ENCODE peak calls at places on chromosomes 4 and X, in ten cellular contexts. O is GM23248, C is lung, V is stomach, A is heart right ventricle, M is astrocyte, F is IMR-90, D is mesenchymal stem cell, X is uterus, Q is OCI-LY7. R is an unnamed sample.

GRCh38 chr4:183348706-183349659 is 26.8 kb upstream of the CLDN24 start:
- DNase-seq in O (peak; percentile 97), C (no peak), V (no peak), A (no peak), M (peak; percentile 95), F (peak; percentile 95), D (peak; percentile 92), X (no peak), Q (no peak), R (no peak)

GRCh38 chrX:29911673-29912072 is 303.7 kb upstream of the MAGEB2 start:
- DNase-seq in O (no peak), C (no peak), V (no peak), A (no peak), M (no peak), F (no peak), D (no peak), X (no peak), Q (no peak), R (no peak)

GRCh38 chr4:155900402-155900801 is 3.1 kb upstream of the TDO2 start:
- DNase-seq in O (peak; percentile 12), C (no peak), V (no peak), A (no peak), M (peak; percentile 87), F (peak; percentile 72), D (peak; percentile 94), X (no peak), Q (no peak), R (no peak)

GRCh38 chr4:43112139-43112538 is 219.6 kb downstream of the GRXCR1 start:
- DNase-seq in O (no peak), C (no peak), V (no peak), A (no peak), M (no peak), F (no peak), D (no peak), X (no peak), Q (no peak), R (no peak)

GRCh38 chrX:107451754-107452153 is 2.3 kb downstream of the FRMPD3 start:
- DNase-seq in O (no peak), C (no peak), V (no peak), A (no peak), M (no peak), F (no peak), D (no peak), X (no peak), Q (peak; percentile 64), R (peak; percentile 89)

GRCh38 chrX:134631404-134632346 is 26.6 kb downstream of the PLAC1 start:
- DNase-seq in O (peak; percentile 48), C (peak; percentile 50), V (no peak), A (no peak), M (peak; percentile 33), F (peak; percentile 76), D (peak; percentile 79), X (peak; percentile 72), Q (no peak), R (no peak)

GRCh38 chrX:45196701-45197100 is 4.0 kb downstream of the DIPK2B start:
- DNase-seq in O (peak; percentile 38), C (no peak), V (no peak), A (no peak), M (peak; percentile 32), F (peak; percentile 61), D (no peak), X (no peak), Q (no peak), R (no peak)

GRCh38 chr4:77141964-77142641 is 14.9 kb upstream of the CCNG2 start:
- DNase-seq in O (no peak), C (no peak), V (no peak), A (no peak), M (no peak), F (no peak), D (no peak), X (no peak), Q (no peak), R (no peak)

DNA sequence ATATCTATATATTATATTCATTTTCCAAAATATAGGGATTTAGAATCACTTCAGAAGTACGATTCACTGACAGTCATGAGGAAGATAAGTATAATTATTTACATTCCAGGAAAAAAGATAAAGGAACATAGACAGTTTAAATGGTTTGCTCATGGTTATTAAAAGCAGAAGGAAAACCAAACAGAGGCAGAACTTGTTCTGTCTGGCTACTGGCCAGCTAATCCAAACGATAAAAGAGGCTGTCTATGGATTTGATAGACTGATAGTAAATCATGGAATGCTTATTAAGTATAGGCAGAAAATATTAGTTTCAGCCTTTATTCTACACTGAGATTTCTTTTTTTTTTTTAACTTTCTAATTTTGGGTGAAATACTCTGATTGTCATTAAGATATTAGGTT is 50.2 kb downstream of the RPGR start:
- DNase-seq in O (no peak), C (no peak), V (no peak), A (no peak), M (no peak), F (peak; percentile 4), D (no peak), X (no peak), Q (no peak), R (no peak)
- H3K27ac ChIP-seq in O (no peak overlapping the region), C (no peak overlapping the region), V (no peak overlapping the region), A (no peak overlapping the region), M (no peak overlapping the region), F (no peak overlapping the region), D (no peak overlapping the region), X (no peak overlapping the region), Q (no peak overlapping the region), R (no peak overlapping the region)

GRCh38 chr4:16788893-16789292 is 109.6 kb downstream of the LDB2 start:
- DNase-seq in O (no peak), C (no peak), V (no peak), A (no peak), M (no peak), F (no peak), D (peak; percentile 32), X (no peak), Q (no peak), R (no peak)

GRCh38 chr4:16785800-16786527 is 112.5 kb downstream of the LDB2 start:
- DNase-seq in O (peak; percentile 46), C (no peak), V (no peak), A (no peak), M (peak; percentile 87), F (peak; percentile 76), D (peak; percentile 84), X (no peak), Q (no peak), R (no peak)

GRCh38 chr4:16791460-16791859 is 107.0 kb downstream of the LDB2 start:
- DNase-seq in O (no peak), C (no peak), V (no peak), A (no peak), M (no peak), F (no peak), D (no peak), X (no peak), Q (no peak), R (no peak)

GRCh38 chr4:16794816-16795445 is 103.5 kb downstream of the LDB2 start:
- DNase-seq in O (peak; percentile 70), C (no peak), V (peak; percentile 69), A (peak; percentile 29), M (peak; percentile 13), F (peak; percentile 60), D (peak; percentile 59), X (peak; percentile 66), Q (peak; percentile 37), R (peak; percentile 92)

GRCh38 chr4:16790508-16790907 is 107.9 kb downstream of the LDB2 start:
- DNase-seq in O (no peak), C (no peak), V (no peak), A (no peak), M (peak; percentile 14), F (no peak), D (no peak), X (no peak), Q (no peak), R (no peak)
- H3K4me1 ChIP-seq in O (peaks cover 10% of the 10 kb centered on the region), C (peaks cover 3% of the 10 kb centered on the region), V (peaks cover 4% of the 10 kb centered on the region), A (peaks cover 6% of the 10 kb centered on the region), M (peaks cover 6% of the 10 kb centered on the region), F (peaks cover 3% of the 10 kb centered on the region), D (no peaks in the 10 kb centered on the region), X (no peaks in the 10 kb centered on the region), Q (no peaks in the 10 kb centered on the region), R (peaks cover 9% of the 10 kb centered on the region)

GRCh38 chr4:186557486-186557885 is 2.1 kb upstream of the MTNR1A start:
- DNase-seq in O (peak; percentile 53), C (no peak), V (no peak), A (no peak), M (peak; percentile 42), F (peak; percentile 45), D (peak; percentile 84), X (no peak), Q (no peak), R (peak; percentile 9)

GRCh38 chr4:186554485-186554884 is 882 bp downstream of the MTNR1A start:
- DNase-seq in O (peak; percentile 41), C (peak; percentile 42), V (peak; percentile 36), A (no peak), M (peak; percentile 16), F (no peak), D (no peak), X (no peak), Q (no peak), R (peak; percentile 85)

GRCh38 chr4:186557061-186557460 is 1.7 kb upstream of the MTNR1A start:
- DNase-seq in O (peak; percentile 6), C (no peak), V (no peak), A (no peak), M (no peak), F (no peak), D (no peak), X (no peak), Q (no peak), R (peak; percentile 24)

GRCh38 chr4:186553717-186554116 is 1.6 kb downstream of the MTNR1A start:
- DNase-seq in O (no peak), C (no peak), V (no peak), A (no peak), M (no peak), F (no peak), D (no peak), X (no peak), Q (no peak), R (peak; percentile 63)

DNA sequence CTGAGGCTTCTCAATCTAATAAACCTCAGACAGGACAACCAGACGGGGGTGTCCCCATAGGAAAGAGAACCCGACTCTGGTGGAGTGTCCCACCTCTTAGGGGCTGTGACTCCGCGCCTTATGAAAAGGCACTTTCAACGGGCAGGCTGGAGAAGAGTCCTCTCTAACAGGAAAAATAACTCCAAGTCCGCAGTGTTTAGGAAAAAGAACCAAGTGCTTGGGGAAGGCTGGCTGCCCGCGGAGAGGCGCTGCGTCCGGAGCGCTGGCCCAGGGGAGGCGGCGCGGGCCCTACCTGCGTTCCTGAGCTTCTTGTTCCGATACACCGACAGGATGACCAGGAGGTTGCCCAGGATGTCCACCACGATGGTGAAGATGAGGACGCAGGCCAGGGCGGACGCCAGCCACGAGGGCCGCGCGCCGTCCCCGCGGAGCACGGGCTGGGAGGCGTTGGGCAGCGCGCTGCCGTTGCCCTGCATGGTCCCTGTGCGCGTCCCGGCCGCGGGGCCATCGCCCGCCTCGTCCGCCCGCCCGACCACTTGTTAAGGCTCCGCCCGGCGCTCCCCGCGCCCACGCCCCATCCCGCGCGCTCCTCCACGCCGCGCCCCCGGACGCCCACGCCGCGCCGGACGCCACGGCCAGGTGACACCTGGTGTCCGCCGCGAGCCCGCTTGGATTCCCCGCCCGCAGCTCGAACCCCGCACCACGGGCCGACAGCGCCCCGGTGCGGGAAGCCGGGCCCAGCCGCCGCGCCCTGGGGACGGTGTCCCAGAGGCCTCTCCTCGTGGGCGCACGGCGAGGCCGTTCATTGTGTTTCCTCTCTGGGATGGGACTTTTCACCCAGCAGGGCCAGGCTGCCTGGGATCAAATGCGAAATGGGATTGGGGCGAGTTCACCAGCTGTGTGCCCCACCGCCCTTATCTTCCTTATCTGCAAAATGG is at the start of gene MTNR1A:
- DNase-seq in O (peak; percentile 19), C (no peak), V (no peak), A (no peak), M (peak; percentile 5), F (no peak), D (peak; percentile 33), X (no peak), Q (no peak), R (peak; percentile 84)
- H3K4me3 ChIP-seq in O (peak within 1 kb of the TSS; percentile 39), C (peak within 1 kb of the TSS; percentile 4), V (peak within 1 kb of the TSS; percentile 39), A (peak within 1 kb of the TSS; percentile 2), M (peak within 1 kb of the TSS; percentile 51), F (peak within 1 kb of the TSS; percentile 38), D (peak within 1 kb of the TSS; percentile 57), X (no peak within 1 kb of the TSS), Q (no peak within 1 kb of the TSS), R (peak within 1 kb of the TSS; percentile 84)

GRCh38 chr4:124104101-124104500 is 608.4 kb downstream of the ANKRD50 start:
- DNase-seq in O (no peak), C (no peak), V (no peak), A (no peak), M (no peak), F (no peak), D (peak; percentile 64), X (no peak), Q (no peak), R (no peak)
- H3K27ac ChIP-seq in O (no peak overlapping the region), C (no peak overlapping the region), V (no peak overlapping the region), A (no peak overlapping the region), M (no peak overlapping the region), F (no peak overlapping the region), D (no peak overlapping the region), X (no peak overlapping the region), Q (no peak overlapping the region), R (no peak overlapping the region)